ENCODE peak calls at places on chromosomes 11 and 22, in eight cellular contexts. One of them, this sample, is unnamed. For H3K4me1, the result is how much of the 10 kb centered on the place peaks cover.

GRCh38 chr11:119254239-119254638 is 48.1 kb downstream of the CBL start:
- DNase-seq in psoas muscle: no peak
- DNase-seq in uterus: no peak
- DNase-seq in suprapubic skin: no peak
- DNase-seq in cardiac muscle cell: no peak
- DNase-seq in breast epithelium: no peak
- DNase-seq in GM23338: no peak
- DNase-seq in right lobe of liver: no peak
- DNase-seq in this sample: no peak

GRCh38 chr11:118621071-118621815 is 13.8 kb downstream of the PHLDB1 start:
- DNase-seq in breast epithelium: peak
- DNase-seq in psoas muscle: peak
- DNase-seq in uterus: peak
- DNase-seq in suprapubic skin: peak
- DNase-seq in right lobe of liver: no peak
- DNase-seq in GM23338: peak
- DNase-seq in cardiac muscle cell: peak
- DNase-seq in this sample: peak

GRCh38 chr11:8090756-8091155 is 9.7 kb downstream of the TUB start:
- DNase-seq in right lobe of liver: no peak
- DNase-seq in uterus: no peak
- DNase-seq in suprapubic skin: no peak
- DNase-seq in psoas muscle: no peak
- DNase-seq in GM23338: peak
- DNase-seq in breast epithelium: peak
- DNase-seq in cardiac muscle cell: peak
- DNase-seq in this sample: no peak

GRCh38 chr22:44261861-44262595 is 50.7 kb downstream of the SHISAL1 start:
- DNase-seq in psoas muscle: no peak
- DNase-seq in uterus: peak
- DNase-seq in cardiac muscle cell: no peak
- DNase-seq in right lobe of liver: peak
- DNase-seq in GM23338: no peak
- DNase-seq in suprapubic skin: peak
- DNase-seq in breast epithelium: no peak
- DNase-seq in this sample: no peak

GRCh38 chr11:83195176-83195531 is 1.6 kb downstream of the ANKRD42 start:
- DNase-seq in GM23338: no peak
- DNase-seq in cardiac muscle cell: no peak
- DNase-seq in breast epithelium: no peak
- DNase-seq in suprapubic skin: no peak
- DNase-seq in right lobe of liver: no peak
- DNase-seq in uterus: no peak
- DNase-seq in psoas muscle: no peak
- DNase-seq in this sample: no peak

GRCh38 chr11:125591659-125592304 is 870 bp upstream of the STT3A start:
- DNase-seq in cardiac muscle cell: peak
- DNase-seq in suprapubic skin: no peak
- DNase-seq in right lobe of liver: peak
- DNase-seq in uterus: peak
- DNase-seq in psoas muscle: peak
- DNase-seq in breast epithelium: peak
- DNase-seq in GM23338: peak
- DNase-seq in this sample: peak

GRCh38 chr11:20155683-20156279 is 4.5 kb downstream of the DBX1 start:
- DNase-seq in uterus: no peak
- DNase-seq in cardiac muscle cell: no peak
- DNase-seq in GM23338: peak
- DNase-seq in psoas muscle: no peak
- DNase-seq in suprapubic skin: no peak
- DNase-seq in breast epithelium: no peak
- DNase-seq in right lobe of liver: no peak
- DNase-seq in this sample: no peak

GRCh38 chr11:31646206-31646605 is 136.6 kb downstream of the ELP4 start:
- DNase-seq in suprapubic skin: no peak
- DNase-seq in breast epithelium: no peak
- DNase-seq in GM23338: no peak
- DNase-seq in cardiac muscle cell: no peak
- DNase-seq in psoas muscle: no peak
- DNase-seq in right lobe of liver: no peak
- DNase-seq in uterus: no peak
- DNase-seq in this sample: no peak

GRCh38 chr11:46675288-46675851 is 25.0 kb downstream of the ARHGAP1 start:
- DNase-seq in cardiac muscle cell: no peak
- DNase-seq in GM23338: no peak
- DNase-seq in uterus: peak
- DNase-seq in right lobe of liver: peak
- DNase-seq in suprapubic skin: no peak
- DNase-seq in psoas muscle: peak
- DNase-seq in breast epithelium: peak
- DNase-seq in this sample: peak

GRCh38 chr11:8932564-8933180 is at the start of gene C11orf16:
- DNase-seq in right lobe of liver: no peak
- DNase-seq in breast epithelium: no peak
- DNase-seq in GM23338: peak
- DNase-seq in cardiac muscle cell: no peak
- DNase-seq in psoas muscle: no peak
- DNase-seq in suprapubic skin: no peak
- DNase-seq in uterus: no peak
- DNase-seq in this sample: no peak

GRCh38 chr11:78660451-78660850 is 85.8 kb upstream of the NARS2 start:
- DNase-seq in suprapubic skin: peak
- DNase-seq in GM23338: no peak
- DNase-seq in right lobe of liver: no peak
- DNase-seq in cardiac muscle cell: no peak
- DNase-seq in uterus: no peak
- DNase-seq in breast epithelium: no peak
- DNase-seq in psoas muscle: no peak
- DNase-seq in this sample: no peak

GRCh38 chr11:86145439-86146156 is 76.7 kb upstream of the PICALM start:
- DNase-seq in cardiac muscle cell: no peak
- DNase-seq in breast epithelium: no peak
- DNase-seq in suprapubic skin: no peak
- DNase-seq in GM23338: no peak
- DNase-seq in uterus: no peak
- DNase-seq in psoas muscle: no peak
- DNase-seq in right lobe of liver: no peak
- DNase-seq in this sample: no peak

GRCh38 chr11:86143429-86144030 is 74.6 kb upstream of the PICALM start:
- DNase-seq in suprapubic skin: no peak
- DNase-seq in psoas muscle: peak
- DNase-seq in breast epithelium: no peak
- DNase-seq in cardiac muscle cell: no peak
- DNase-seq in GM23338: no peak
- DNase-seq in right lobe of liver: no peak
- DNase-seq in uterus: no peak
- DNase-seq in this sample: peak

GRCh38 chr11:86140334-86140733 is 71.5 kb upstream of the PICALM start:
- DNase-seq in breast epithelium: no peak
- DNase-seq in right lobe of liver: no peak
- DNase-seq in GM23338: no peak
- DNase-seq in psoas muscle: no peak
- DNase-seq in suprapubic skin: no peak
- DNase-seq in cardiac muscle cell: no peak
- DNase-seq in uterus: no peak
- DNase-seq in this sample: no peak

GRCh38 chr11:86138958-86139357 is 70.1 kb upstream of the PICALM start:
- DNase-seq in uterus: no peak
- DNase-seq in right lobe of liver: no peak
- DNase-seq in cardiac muscle cell: no peak
- DNase-seq in suprapubic skin: no peak
- DNase-seq in GM23338: no peak
- DNase-seq in psoas muscle: no peak
- DNase-seq in breast epithelium: no peak
- DNase-seq in this sample: no peak

DNA sequence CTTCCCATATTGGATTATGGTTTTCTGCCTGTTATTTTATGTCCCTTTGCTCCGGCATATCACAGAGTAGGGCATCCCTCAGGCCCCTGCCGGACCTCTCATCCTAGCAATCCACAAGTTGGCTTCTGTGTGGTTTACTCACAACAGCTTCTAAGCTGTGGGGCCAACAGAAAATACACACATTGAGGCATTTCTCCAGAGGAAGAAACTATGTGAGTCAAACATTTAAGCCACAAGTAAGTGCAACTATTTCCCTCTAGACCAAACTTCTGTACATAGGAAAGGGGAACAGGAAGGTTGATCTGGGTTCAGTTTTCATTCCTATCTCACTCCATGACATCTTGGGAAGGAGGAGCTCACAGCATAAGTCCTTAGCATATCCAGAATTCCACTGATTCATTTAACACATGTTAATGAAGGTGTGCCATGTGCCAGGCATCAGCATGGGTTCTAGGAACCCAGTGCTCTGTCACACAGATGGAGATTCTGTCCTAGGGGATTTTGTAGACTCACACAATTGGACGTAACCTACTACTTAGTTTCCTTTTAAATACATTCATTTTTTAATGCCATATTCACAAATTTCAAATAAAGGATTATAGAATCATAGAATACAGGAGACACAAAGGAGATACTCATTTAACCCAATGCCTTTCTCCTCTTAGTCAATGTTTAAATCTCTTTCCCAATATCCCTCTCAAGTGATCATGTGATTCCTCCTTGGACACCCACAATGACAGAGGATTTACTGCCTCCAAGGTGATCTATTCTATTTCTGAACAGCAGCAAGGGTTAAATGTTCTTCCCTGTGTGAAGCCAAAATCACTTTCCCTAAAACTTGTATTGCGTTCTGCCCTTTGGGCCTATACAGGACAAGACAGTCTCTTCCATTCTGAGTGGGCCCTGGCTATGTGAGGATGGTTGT is 73.0 kb upstream of the PICALM start:
- DNase-seq in right lobe of liver: no peak
- DNase-seq in uterus: no peak
- DNase-seq in suprapubic skin: no peak
- DNase-seq in GM23338: no peak
- DNase-seq in cardiac muscle cell: no peak
- DNase-seq in breast epithelium: no peak
- DNase-seq in psoas muscle: no peak
- DNase-seq in this sample: no peak
- H3K4me1 ChIP-seq in right lobe of liver: under half
- H3K4me1 ChIP-seq in uterus: under half
- H3K4me1 ChIP-seq in suprapubic skin: under half
- H3K4me1 ChIP-seq in GM23338: under half
- H3K4me1 ChIP-seq in cardiac muscle cell: under half
- H3K4me1 ChIP-seq in breast epithelium: under half
- H3K4me1 ChIP-seq in psoas muscle: under half
- H3K4me1 ChIP-seq in this sample: under half

DNA sequence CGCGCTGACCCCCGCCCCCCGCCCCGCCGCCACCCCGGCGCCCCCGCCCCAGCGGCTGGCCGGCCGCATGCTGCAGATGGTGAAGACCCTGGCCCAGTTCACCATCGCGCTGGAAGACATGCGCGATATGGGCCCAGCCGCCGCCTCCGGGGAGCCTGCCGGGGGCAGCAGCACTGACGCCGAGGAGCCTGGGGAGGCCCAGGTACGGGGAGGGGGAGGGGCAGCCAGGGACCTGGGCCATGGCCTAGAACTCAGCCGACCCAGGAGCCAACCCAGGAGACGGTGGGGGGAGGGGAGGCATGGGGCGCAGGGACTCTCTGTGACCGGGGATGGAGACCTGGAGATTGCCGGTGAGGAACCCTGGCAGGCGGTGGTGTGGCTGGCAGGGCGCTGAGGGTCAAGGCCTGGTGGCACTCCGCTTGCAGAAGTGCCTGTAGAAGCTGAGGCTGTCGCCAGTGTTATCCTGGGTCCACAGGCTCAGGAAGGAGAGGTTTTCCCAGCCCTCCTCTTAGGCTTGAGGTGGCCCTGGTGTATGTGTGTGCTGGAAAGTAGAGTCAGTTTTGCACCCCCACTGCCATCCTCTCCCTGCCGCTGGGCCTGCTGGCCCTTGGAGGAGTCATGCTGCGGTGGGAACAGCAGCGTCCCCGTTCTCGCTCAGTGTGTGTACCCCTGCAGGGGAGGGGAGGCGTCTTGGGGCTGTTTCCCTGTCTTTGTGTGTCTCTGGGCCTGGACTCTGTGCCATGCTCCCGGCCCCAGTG is 32.9 kb upstream of the RELT start:
- DNase-seq in right lobe of liver: no peak
- DNase-seq in GM23338: peak
- DNase-seq in cardiac muscle cell: no peak
- DNase-seq in suprapubic skin: no peak
- DNase-seq in psoas muscle: no peak
- DNase-seq in uterus: no peak
- DNase-seq in breast epithelium: no peak
- DNase-seq in this sample: no peak
- H3K4me1 ChIP-seq in right lobe of liver: under half
- H3K4me1 ChIP-seq in GM23338: under half
- H3K4me1 ChIP-seq in cardiac muscle cell: under half
- H3K4me1 ChIP-seq in suprapubic skin: under half
- H3K4me1 ChIP-seq in psoas muscle: under half
- H3K4me1 ChIP-seq in uterus: under half
- H3K4me1 ChIP-seq in breast epithelium: under half
- H3K4me1 ChIP-seq in this sample: under half

DNA sequence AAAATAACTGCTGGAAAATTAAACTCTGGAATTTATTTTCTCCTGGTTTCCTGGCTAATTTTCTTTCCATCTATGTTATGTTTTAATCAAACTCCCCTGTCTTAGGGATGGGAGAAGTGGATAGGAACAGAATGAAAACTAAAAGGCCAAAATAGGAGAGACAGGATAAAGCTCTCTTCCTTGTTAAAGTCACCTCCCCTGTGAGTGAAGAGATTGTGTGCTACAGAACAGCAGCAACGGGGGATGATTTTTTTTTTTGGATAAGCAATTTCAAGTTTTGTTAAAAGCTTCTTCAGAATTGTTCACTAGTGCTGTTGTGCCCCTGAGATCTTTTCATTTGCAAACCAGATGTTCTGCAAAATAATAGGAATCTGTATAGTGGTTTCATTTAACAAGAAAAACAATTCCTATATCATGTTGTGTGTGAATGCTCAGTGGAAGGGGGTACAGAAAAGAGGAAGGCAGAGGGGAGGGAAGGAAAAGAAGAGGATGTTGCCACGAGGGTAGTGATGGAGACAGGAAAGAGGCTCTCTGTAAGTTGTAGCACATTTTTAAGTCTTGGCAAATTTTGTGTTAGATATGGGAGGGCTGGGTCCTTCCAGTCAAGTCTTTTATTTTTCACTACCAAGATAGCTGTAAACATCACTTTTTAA is 301.2 kb downstream of the CADM1 start:
- DNase-seq in breast epithelium: no peak
- DNase-seq in GM23338: no peak
- DNase-seq in cardiac muscle cell: no peak
- DNase-seq in suprapubic skin: no peak
- DNase-seq in right lobe of liver: no peak
- DNase-seq in uterus: no peak
- DNase-seq in psoas muscle: no peak
- DNase-seq in this sample: no peak
- H3K4me1 ChIP-seq in breast epithelium: under half
- H3K4me1 ChIP-seq in GM23338: under half
- H3K4me1 ChIP-seq in cardiac muscle cell: under half
- H3K4me1 ChIP-seq in suprapubic skin: under half
- H3K4me1 ChIP-seq in right lobe of liver: under half
- H3K4me1 ChIP-seq in uterus: under half
- H3K4me1 ChIP-seq in psoas muscle: under half
- H3K4me1 ChIP-seq in this sample: under half

DNA sequence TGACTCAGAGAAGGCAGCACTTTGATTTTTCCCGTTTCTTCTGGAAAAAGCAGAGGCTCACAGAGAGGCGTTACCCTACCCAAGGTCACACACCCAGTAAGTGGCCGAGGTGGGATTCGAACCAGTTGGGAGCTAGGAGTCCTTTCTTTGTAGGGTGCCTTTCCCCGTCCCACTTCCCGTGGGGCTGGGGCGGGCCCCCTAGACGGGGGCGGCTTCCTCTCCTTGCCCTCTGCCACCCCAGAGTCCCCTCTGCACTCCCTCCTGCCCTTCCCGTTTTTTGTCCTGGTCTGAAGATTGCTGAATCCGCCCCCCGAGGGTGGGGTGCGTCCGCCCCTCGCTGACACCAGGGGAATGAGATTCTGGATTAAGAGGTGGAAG is 747 bp downstream of the TPCN2 start:
- DNase-seq in right lobe of liver: no peak
- DNase-seq in suprapubic skin: no peak
- DNase-seq in uterus: no peak
- DNase-seq in cardiac muscle cell: no peak
- DNase-seq in breast epithelium: no peak
- DNase-seq in GM23338: no peak
- DNase-seq in psoas muscle: no peak
- DNase-seq in this sample: no peak
- H3K4me1 ChIP-seq in right lobe of liver: under half
- H3K4me1 ChIP-seq in suprapubic skin: half or more
- H3K4me1 ChIP-seq in uterus: under half
- H3K4me1 ChIP-seq in cardiac muscle cell: under half
- H3K4me1 ChIP-seq in breast epithelium: under half
- H3K4me1 ChIP-seq in GM23338: under half
- H3K4me1 ChIP-seq in psoas muscle: under half
- H3K4me1 ChIP-seq in this sample: under half

This sample was measured in lung.